ENCODE peak calls at places on chromosomes 13 and 19, in eight cellular contexts. One of them, this sample, is unnamed.

GRCh38 chr13:26502826-26503225 is 54.7 kb upstream of the WASF3 start:
- DNase-seq in body of pancreas: peak
- DNase-seq in neural progenitor cell: peak
- DNase-seq in stomach: no peak
- DNase-seq in ascending aorta: no peak
- DNase-seq in thyroid gland: no peak
- DNase-seq in cardiac fibroblast: peak
- DNase-seq in effector memory CD4-positive, alpha-beta T cell: no peak
- DNase-seq in this sample: no peak

GRCh38 chr19:33214621-33215020 is 11.0 kb downstream of the SLC7A10 start:
- DNase-seq in stomach: no peak
- DNase-seq in neural progenitor cell: peak
- DNase-seq in thyroid gland: no peak
- DNase-seq in body of pancreas: no peak
- DNase-seq in effector memory CD4-positive, alpha-beta T cell: no peak
- DNase-seq in ascending aorta: no peak
- DNase-seq in cardiac fibroblast: peak
- DNase-seq in this sample: no peak

GRCh38 chr19:15871570-15871969 is 26.3 kb downstream of the CYP4F2 start:
- DNase-seq in effector memory CD4-positive, alpha-beta T cell: no peak
- DNase-seq in ascending aorta: peak
- DNase-seq in neural progenitor cell: no peak
- DNase-seq in stomach: no peak
- DNase-seq in body of pancreas: peak
- DNase-seq in thyroid gland: no peak
- DNase-seq in cardiac fibroblast: no peak
- DNase-seq in this sample: no peak

GRCh38 chr13:35720690-35721554 is 244.4 kb upstream of the MAB21L1 start:
- DNase-seq in ascending aorta: no peak
- DNase-seq in neural progenitor cell: peak
- DNase-seq in effector memory CD4-positive, alpha-beta T cell: no peak
- DNase-seq in thyroid gland: peak
- DNase-seq in stomach: peak
- DNase-seq in body of pancreas: peak
- DNase-seq in cardiac fibroblast: peak
- DNase-seq in this sample: no peak

GRCh38 chr19:13069415-13070369 is 33.0 kb downstream of the LYL1 start:
- DNase-seq in stomach: no peak
- DNase-seq in body of pancreas: peak
- DNase-seq in thyroid gland: no peak
- DNase-seq in neural progenitor cell: no peak
- DNase-seq in cardiac fibroblast: no peak
- DNase-seq in effector memory CD4-positive, alpha-beta T cell: no peak
- DNase-seq in ascending aorta: no peak
- DNase-seq in this sample: no peak

GRCh38 chr13:49584771-49585182 is 581 bp downstream of the RCBTB1 start:
- DNase-seq in neural progenitor cell: peak
- DNase-seq in ascending aorta: no peak
- DNase-seq in stomach: no peak
- DNase-seq in cardiac fibroblast: peak
- DNase-seq in effector memory CD4-positive, alpha-beta T cell: no peak
- DNase-seq in thyroid gland: peak
- DNase-seq in body of pancreas: no peak
- DNase-seq in this sample: no peak

GRCh38 chr19:31781542-31781941 is 432.3 kb upstream of the TSHZ3 start:
- DNase-seq in ascending aorta: no peak
- DNase-seq in stomach: no peak
- DNase-seq in body of pancreas: no peak
- DNase-seq in cardiac fibroblast: no peak
- DNase-seq in effector memory CD4-positive, alpha-beta T cell: no peak
- DNase-seq in thyroid gland: no peak
- DNase-seq in neural progenitor cell: no peak
- DNase-seq in this sample: no peak

GRCh38 chr19:35009424-35010415 is 9.6 kb downstream of the GRAMD1A start:
- DNase-seq in neural progenitor cell: no peak
- DNase-seq in ascending aorta: no peak
- DNase-seq in stomach: no peak
- DNase-seq in effector memory CD4-positive, alpha-beta T cell: no peak
- DNase-seq in thyroid gland: no peak
- DNase-seq in cardiac fibroblast: no peak
- DNase-seq in body of pancreas: no peak
- DNase-seq in this sample: no peak

GRCh38 chr19:23343434-23344010 is 51.7 kb downstream of the ZNF91 start:
- DNase-seq in ascending aorta: no peak
- DNase-seq in stomach: no peak
- DNase-seq in body of pancreas: no peak
- DNase-seq in neural progenitor cell: no peak
- DNase-seq in effector memory CD4-positive, alpha-beta T cell: no peak
- DNase-seq in cardiac fibroblast: no peak
- DNase-seq in thyroid gland: no peak
- DNase-seq in this sample: no peak

GRCh38 chr13:59099182-59099950 is 1064.4 kb downstream of the DIAPH3 start:
- DNase-seq in cardiac fibroblast: peak
- DNase-seq in body of pancreas: no peak
- DNase-seq in ascending aorta: no peak
- DNase-seq in stomach: no peak
- DNase-seq in thyroid gland: no peak
- DNase-seq in neural progenitor cell: peak
- DNase-seq in effector memory CD4-positive, alpha-beta T cell: no peak
- DNase-seq in this sample: no peak

GRCh38 chr19:39390460-39390758 is 497 bp downstream of the PAF1 start:
- DNase-seq in body of pancreas: peak
- DNase-seq in ascending aorta: no peak
- DNase-seq in cardiac fibroblast: no peak
- DNase-seq in effector memory CD4-positive, alpha-beta T cell: peak
- DNase-seq in neural progenitor cell: no peak
- DNase-seq in thyroid gland: peak
- DNase-seq in stomach: peak
- DNase-seq in this sample: no peak

GRCh38 chr19:41218615-41219507 is at the start of gene AXL:
- DNase-seq in thyroid gland: peak
- DNase-seq in stomach: peak
- DNase-seq in ascending aorta: peak
- DNase-seq in body of pancreas: peak
- DNase-seq in effector memory CD4-positive, alpha-beta T cell: no peak
- DNase-seq in cardiac fibroblast: peak
- DNase-seq in neural progenitor cell: peak
- DNase-seq in this sample: peak

GRCh38 chr13:66114127-66114526 is 1116.0 kb downstream of the PCDH9 start:
- DNase-seq in ascending aorta: no peak
- DNase-seq in cardiac fibroblast: no peak
- DNase-seq in thyroid gland: no peak
- DNase-seq in neural progenitor cell: no peak
- DNase-seq in effector memory CD4-positive, alpha-beta T cell: no peak
- DNase-seq in body of pancreas: no peak
- DNase-seq in stomach: no peak
- DNase-seq in this sample: no peak

GRCh38 chr13:52159159-52159982 is at the start of gene NEK3:
- DNase-seq in cardiac fibroblast: peak
- DNase-seq in neural progenitor cell: peak
- DNase-seq in thyroid gland: peak
- DNase-seq in ascending aorta: peak
- DNase-seq in stomach: peak
- DNase-seq in body of pancreas: peak
- DNase-seq in effector memory CD4-positive, alpha-beta T cell: peak
- DNase-seq in this sample: peak

GRCh38 chr13:60757481-60757880 is 360.5 kb downstream of the TDRD3 start:
- DNase-seq in effector memory CD4-positive, alpha-beta T cell: no peak
- DNase-seq in neural progenitor cell: no peak
- DNase-seq in thyroid gland: no peak
- DNase-seq in body of pancreas: no peak
- DNase-seq in cardiac fibroblast: no peak
- DNase-seq in stomach: no peak
- DNase-seq in ascending aorta: no peak
- DNase-seq in this sample: no peak

GRCh38 chr13:60759499-60759898 is 362.5 kb downstream of the TDRD3 start:
- DNase-seq in effector memory CD4-positive, alpha-beta T cell: no peak
- DNase-seq in neural progenitor cell: peak
- DNase-seq in ascending aorta: no peak
- DNase-seq in body of pancreas: peak
- DNase-seq in thyroid gland: peak
- DNase-seq in stomach: peak
- DNase-seq in cardiac fibroblast: peak
- DNase-seq in this sample: no peak

GRCh38 chr13:60755380-60756163 is 358.6 kb downstream of the TDRD3 start:
- DNase-seq in effector memory CD4-positive, alpha-beta T cell: no peak
- DNase-seq in neural progenitor cell: peak
- DNase-seq in thyroid gland: peak
- DNase-seq in ascending aorta: no peak
- DNase-seq in stomach: no peak
- DNase-seq in body of pancreas: no peak
- DNase-seq in cardiac fibroblast: no peak
- DNase-seq in this sample: no peak

GRCh38 chr13:60756306-60756705 is 359.3 kb downstream of the TDRD3 start:
- DNase-seq in thyroid gland: no peak
- DNase-seq in stomach: no peak
- DNase-seq in body of pancreas: no peak
- DNase-seq in neural progenitor cell: peak
- DNase-seq in cardiac fibroblast: peak
- DNase-seq in effector memory CD4-positive, alpha-beta T cell: no peak
- DNase-seq in ascending aorta: no peak
- DNase-seq in this sample: no peak

DNA sequence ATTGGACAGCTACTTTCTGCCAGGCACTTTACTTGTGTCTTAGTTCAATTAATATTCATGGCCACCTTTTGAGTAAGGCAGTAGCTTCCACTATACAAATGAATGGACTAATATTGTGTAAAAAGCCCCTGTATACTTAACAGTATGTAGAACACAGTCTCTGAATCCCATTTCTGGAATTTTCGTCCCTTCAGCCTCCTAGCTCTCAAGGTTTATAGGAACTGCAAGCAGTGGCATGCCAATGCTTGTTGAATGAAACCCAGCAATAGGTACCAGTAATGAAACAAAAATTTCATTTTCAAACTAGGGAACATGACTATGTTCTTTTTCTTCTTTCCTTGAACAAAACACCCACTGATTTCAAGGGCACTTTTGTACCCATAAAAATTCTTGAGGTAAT is 361.6 kb downstream of the TDRD3 start:
- DNase-seq in stomach: no peak
- DNase-seq in body of pancreas: no peak
- DNase-seq in cardiac fibroblast: no peak
- DNase-seq in thyroid gland: no peak
- DNase-seq in effector memory CD4-positive, alpha-beta T cell: no peak
- DNase-seq in ascending aorta: no peak
- DNase-seq in neural progenitor cell: no peak
- DNase-seq in this sample: no peak
- H3K4me3 ChIP-seq in stomach: no peak
- H3K4me3 ChIP-seq in body of pancreas: no peak
- H3K4me3 ChIP-seq in cardiac fibroblast: no peak
- H3K4me3 ChIP-seq in thyroid gland: no peak
- H3K4me3 ChIP-seq in effector memory CD4-positive, alpha-beta T cell: no peak
- H3K4me3 ChIP-seq in ascending aorta: no peak
- H3K4me3 ChIP-seq in neural progenitor cell: no peak
- H3K4me3 ChIP-seq in this sample: no peak

DNA sequence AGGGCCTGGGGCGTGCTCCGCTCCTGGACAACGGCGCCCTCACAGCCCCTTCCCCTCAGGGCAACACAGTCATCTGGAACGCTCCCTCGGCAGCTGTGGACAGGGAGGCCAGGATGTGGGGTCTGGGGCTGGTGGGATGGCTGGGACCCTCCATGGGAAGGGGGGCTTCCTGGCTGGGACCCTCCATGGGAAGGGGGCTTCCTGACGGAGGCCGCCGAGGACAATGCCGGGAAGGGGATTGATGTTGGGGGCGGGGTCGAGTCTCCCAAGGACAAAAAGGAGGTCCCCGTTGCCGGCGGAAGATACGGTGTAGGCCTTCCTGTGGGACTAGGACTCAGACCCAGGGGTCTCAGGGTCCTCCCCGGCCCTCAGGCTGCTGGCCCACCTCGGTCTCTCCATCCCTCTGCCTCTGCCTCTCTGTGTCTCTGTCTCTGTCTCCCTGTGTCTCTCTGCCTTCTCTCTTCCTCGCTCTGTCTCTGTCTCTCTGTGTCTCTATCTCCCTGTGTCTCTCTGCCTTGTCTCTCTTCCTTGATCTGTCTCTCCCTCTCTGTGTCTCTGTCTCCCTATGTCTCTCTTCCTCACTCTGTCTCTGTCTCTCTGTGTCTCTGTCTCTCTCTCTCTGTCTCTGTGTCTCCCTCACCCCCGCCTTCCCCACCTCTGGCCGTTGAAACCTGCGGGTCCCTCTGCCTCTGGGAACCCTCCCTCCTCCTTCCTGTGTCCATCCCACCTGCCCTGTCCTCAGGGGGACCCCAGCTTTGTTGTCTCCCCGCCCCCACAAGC is 2.7 kb upstream of the MADCAM1 start:
- DNase-seq in stomach: no peak
- DNase-seq in cardiac fibroblast: no peak
- DNase-seq in ascending aorta: no peak
- DNase-seq in neural progenitor cell: no peak
- DNase-seq in thyroid gland: no peak
- DNase-seq in body of pancreas: no peak
- DNase-seq in effector memory CD4-positive, alpha-beta T cell: no peak
- DNase-seq in this sample: no peak
- H3K4me3 ChIP-seq in stomach: no peak
- H3K4me3 ChIP-seq in cardiac fibroblast: no peak
- H3K4me3 ChIP-seq in ascending aorta: no peak
- H3K4me3 ChIP-seq in neural progenitor cell: no peak
- H3K4me3 ChIP-seq in thyroid gland: no peak
- H3K4me3 ChIP-seq in body of pancreas: no peak
- H3K4me3 ChIP-seq in effector memory CD4-positive, alpha-beta T cell: no peak
- H3K4me3 ChIP-seq in this sample: no peak

DNA sequence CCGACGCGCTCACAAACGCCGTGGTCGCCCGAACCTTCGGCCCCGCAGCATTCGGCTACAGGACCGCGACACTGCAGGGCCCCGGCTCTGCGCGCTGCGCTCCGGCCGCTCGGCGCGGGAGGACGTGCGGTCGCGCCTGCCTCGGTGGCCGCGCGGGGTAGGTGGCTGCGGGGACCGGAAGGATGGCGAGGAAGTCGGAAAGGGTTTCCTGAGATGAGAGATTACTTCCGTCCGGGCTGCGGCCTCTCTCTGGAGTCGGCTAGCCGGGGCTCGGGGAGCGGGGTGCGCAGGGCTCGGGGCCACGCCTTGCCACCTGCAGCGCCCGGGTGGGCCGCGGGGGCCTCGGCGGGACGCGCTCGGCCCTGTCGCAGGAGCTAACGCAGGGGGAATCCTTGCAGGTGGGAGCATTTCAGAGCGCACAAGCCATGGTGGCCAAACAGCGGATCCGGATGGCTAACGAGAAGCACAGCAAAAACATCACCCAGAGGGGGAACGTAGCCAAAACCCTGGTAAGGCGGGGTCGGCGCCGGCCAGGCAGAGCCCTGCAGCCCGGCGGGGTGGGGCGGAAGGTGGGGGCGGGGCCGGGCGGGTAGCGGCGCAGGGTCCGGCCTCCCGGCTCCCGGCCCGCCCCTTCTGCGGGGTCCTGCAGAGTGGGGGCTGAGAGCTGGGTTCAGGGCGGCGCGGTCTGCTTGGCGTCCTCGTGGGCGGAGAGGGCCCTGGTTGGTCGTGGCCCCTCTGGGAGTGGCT is at the start of gene SERP2:
- DNase-seq in ascending aorta: no peak
- DNase-seq in thyroid gland: peak
- DNase-seq in body of pancreas: peak
- DNase-seq in cardiac fibroblast: no peak
- DNase-seq in effector memory CD4-positive, alpha-beta T cell: no peak
- DNase-seq in stomach: no peak
- DNase-seq in neural progenitor cell: peak
- DNase-seq in this sample: no peak
- H3K4me3 ChIP-seq in ascending aorta: peak
- H3K4me3 ChIP-seq in thyroid gland: peak
- H3K4me3 ChIP-seq in body of pancreas: peak
- H3K4me3 ChIP-seq in cardiac fibroblast: peak
- H3K4me3 ChIP-seq in effector memory CD4-positive, alpha-beta T cell: no peak
- H3K4me3 ChIP-seq in stomach: peak
- H3K4me3 ChIP-seq in neural progenitor cell: peak
- H3K4me3 ChIP-seq in this sample: peak

GRCh38 chr19:50322931-50323781 is 6.0 kb downstream of the KCNC3 start:
- DNase-seq in neural progenitor cell: no peak
- DNase-seq in effector memory CD4-positive, alpha-beta T cell: no peak
- DNase-seq in ascending aorta: no peak
- DNase-seq in cardiac fibroblast: no peak
- DNase-seq in body of pancreas: no peak
- DNase-seq in thyroid gland: no peak
- DNase-seq in stomach: no peak
- DNase-seq in this sample: no peak
- H3K4me3 ChIP-seq in neural progenitor cell: no peak
- H3K4me3 ChIP-seq in effector memory CD4-positive, alpha-beta T cell: no peak
- H3K4me3 ChIP-seq in ascending aorta: no peak
- H3K4me3 ChIP-seq in cardiac fibroblast: no peak
- H3K4me3 ChIP-seq in body of pancreas: no peak
- H3K4me3 ChIP-seq in thyroid gland: no peak
- H3K4me3 ChIP-seq in stomach: no peak
- H3K4me3 ChIP-seq in this sample: no peak

This sample was measured in tibial nerve.